ENCODE peak calls at places on chromosome 20, in seven cellular contexts. A, G, J, R, F, B and Q are unnamed samples.

GRCh38 chr20:46070215-46070910 is 19.4 kb downstream of the NCOA5 start:
- DNase-seq in A (no peak), G (no peak), J (no peak), R (no peak), F (no peak), B (no peak), Q (no peak)

GRCh38 chr20:14935285-14935684 is 597.9 kb upstream of the FLRT3 start:
- DNase-seq in A (no peak), G (no peak), J (no peak), R (no peak), F (no peak), B (no peak), Q (no peak)

GRCh38 chr20:53210931-53211330 is 238.8 kb downstream of the TSHZ2 start:
- DNase-seq in A (no peak), G (no peak), J (no peak), R (no peak), F (no peak), B (no peak), Q (no peak)

GRCh38 chr20:36848078-36848660 is 27.8 kb upstream of the TLDC2 start:
- DNase-seq in A (no peak), G (no peak), J (no peak), R (peak; percentile 17), F (no peak), B (no peak), Q (no peak)

GRCh38 chr20:50586531-50587232 is 76.5 kb downstream of the PTPN1 start:
- DNase-seq in A (no peak), G (no peak), J (no peak), R (no peak), F (no peak), B (no peak), Q (no peak)

GRCh38 chr20:45174434-45175364 is at the start of gene PI3:
- DNase-seq in A (no peak), G (no peak), J (no peak), R (no peak), F (no peak), B (no peak), Q (peak; percentile 85)

GRCh38 chr20:16810216-16810615 is 62.1 kb downstream of the OTOR start:
- DNase-seq in A (no peak), G (no peak), J (no peak), R (no peak), F (no peak), B (no peak), Q (no peak)

GRCh38 chr20:46011631-46012482 is 3.1 kb downstream of the MMP9 start:
- DNase-seq in A (no peak), G (no peak), J (no peak), R (no peak), F (no peak), B (peak; percentile 42), Q (peak; percentile 61)

GRCh38 chr20:7843613-7844012 is 96.6 kb downstream of the HAO1 start:
- DNase-seq in A (no peak), G (no peak), J (no peak), R (no peak), F (no peak), B (no peak), Q (no peak)

GRCh38 chr20:19867074-19867473 is 109.0 kb downstream of the RIN2 start:
- DNase-seq in A (no peak), G (no peak), J (no peak), R (no peak), F (no peak), B (no peak), Q (no peak)

GRCh38 chr20:47024461-47024937 is 129.9 kb downstream of the EYA2 start:
- DNase-seq in A (no peak), G (peak; percentile 3), J (no peak), R (no peak), F (no peak), B (no peak), Q (no peak)

GRCh38 chr20:45449528-45449927 is 20.0 kb upstream of the WFDC2 start:
- DNase-seq in A (no peak), G (no peak), J (no peak), R (peak; percentile 7), F (no peak), B (no peak), Q (no peak)

GRCh38 chr20:39775110-39775509 is 813.0 kb downstream of the DHX35 start:
- DNase-seq in A (peak; percentile 16), G (no peak), J (no peak), R (no peak), F (no peak), B (no peak), Q (no peak)

GRCh38 chr20:57157106-57157691 is 109.2 kb downstream of the BMP7 start:
- DNase-seq in A (no peak), G (peak; percentile 14), J (no peak), R (peak; percentile 91), F (no peak), B (no peak), Q (no peak)

GRCh38 chr20:15931897-15932296 is 641.4 kb downstream of the KIF16B start:
- DNase-seq in A (no peak), G (no peak), J (no peak), R (no peak), F (no peak), B (no peak), Q (no peak)

GRCh38 chr20:57657537-57658446 is 37.6 kb upstream of the ZBP1 start:
- DNase-seq in A (peak; percentile 21), G (no peak), J (peak; percentile 66), R (no peak), F (peak; percentile 44), B (no peak), Q (peak; percentile 41)

GRCh38 chr20:57748601-57749130 is 38.9 kb upstream of the PMEPA1 start:
- DNase-seq in A (peak; percentile 76), G (peak; percentile 34), J (peak; percentile 36), R (peak; percentile 36), F (peak; percentile 10), B (peak; percentile 32), Q (no peak)

GRCh38 chr20:25089662-25090061 is 7.7 kb upstream of the VSX1 start:
- DNase-seq in A (no peak), G (no peak), J (no peak), R (no peak), F (no peak), B (no peak), Q (no peak)

GRCh38 chr20:25085756-25086495 is 4.0 kb upstream of the VSX1 start:
- DNase-seq in A (no peak), G (no peak), J (no peak), R (no peak), F (no peak), B (no peak), Q (no peak)

GRCh38 chr20:25089096-25089495 is 7.2 kb upstream of the VSX1 start:
- DNase-seq in A (no peak), G (no peak), J (no peak), R (no peak), F (no peak), B (no peak), Q (no peak)

GRCh38 chr20:25087186-25087929 is 5.4 kb upstream of the VSX1 start:
- DNase-seq in A (no peak), G (peak; percentile 2), J (no peak), R (no peak), F (no peak), B (no peak), Q (no peak)

DNA sequence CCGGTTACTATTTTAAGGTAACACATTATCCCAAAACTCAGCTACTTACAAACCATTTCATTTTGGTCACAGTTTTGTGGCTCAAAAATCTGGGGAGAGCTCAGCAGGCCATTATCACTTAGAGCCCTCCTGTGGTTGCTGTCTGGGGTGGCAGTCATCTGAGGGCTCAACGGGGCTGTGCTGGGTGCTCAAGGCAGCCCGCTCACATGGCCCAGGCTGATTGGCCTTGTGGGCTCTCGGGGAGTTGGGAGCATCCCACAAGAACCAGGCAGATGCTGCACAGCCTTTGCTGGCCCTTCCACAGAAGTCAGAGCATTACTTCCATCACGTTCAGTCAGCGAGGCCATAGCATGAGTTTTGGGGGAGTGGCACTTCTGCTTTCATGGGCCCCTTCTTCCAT is 6.3 kb upstream of the VSX1 start:
- DNase-seq in A (no peak), G (peak; percentile 3), J (no peak), R (no peak), F (no peak), B (no peak), Q (no peak)
- H3K27me3 ChIP-seq in A (no peaks in the 10 kb centered on the region), G (peaks cover 16% of the 10 kb centered on the region), J (peaks cover 10% of the 10 kb centered on the region), R (peaks cover 90% of the 10 kb centered on the region), F (peaks cover 9% of the 10 kb centered on the region), B (peaks cover 90% of the 10 kb centered on the region), Q (no peaks in the 10 kb centered on the region)

GRCh38 chr20:59179988-59180387 is 16.4 kb downstream of the ZNF831 start:
- DNase-seq in A (no peak), G (no peak), J (no peak), R (no peak), F (no peak), B (no peak), Q (no peak)

GRCh38 chr20:59181936-59182335 is 18.3 kb downstream of the ZNF831 start:
- DNase-seq in A (no peak), G (no peak), J (no peak), R (no peak), F (no peak), B (no peak), Q (no peak)

GRCh38 chr20:59184880-59185447 is 21.3 kb downstream of the ZNF831 start:
- DNase-seq in A (no peak), G (no peak), J (no peak), R (no peak), F (no peak), B (no peak), Q (no peak)

GRCh38 chr20:59183751-59184150 is 20.1 kb downstream of the ZNF831 start:
- DNase-seq in A (no peak), G (no peak), J (no peak), R (no peak), F (no peak), B (no peak), Q (no peak)

GRCh38 chr20:59182401-59183044 is 18.9 kb downstream of the ZNF831 start:
- DNase-seq in A (no peak), G (no peak), J (no peak), R (no peak), F (no peak), B (no peak), Q (no peak)
- H3K4me3 ChIP-seq in A (no peak overlapping the region), G (no peak overlapping the region), J (no peak overlapping the region), R (no peak overlapping the region), F (no peak overlapping the region), B (no peak overlapping the region), Q (no peak overlapping the region)

GRCh38 chr20:3663031-3663701 is at the start of gene GFRA4:
- DNase-seq in A (no peak), G (no peak), J (no peak), R (no peak), F (no peak), B (peak; percentile 51), Q (no peak)
- H3K27me3 ChIP-seq in A (no peaks in the 10 kb centered on the region), G (peaks cover 21% of the 10 kb centered on the region), J (peaks cover 2% of the 10 kb centered on the region), R (peaks cover 52% of the 10 kb centered on the region), F (peaks cover 7% of the 10 kb centered on the region), B (peaks cover 11% of the 10 kb centered on the region), Q (no peaks in the 10 kb centered on the region)

GRCh38 chr20:34559311-34560140 is 1.0 kb downstream of the MAP1LC3A start:
- DNase-seq in A (peak; percentile 77), G (no peak), J (no peak), R (no peak), F (no peak), B (peak; percentile 20), Q (no peak)

GRCh38 chr20:34558320-34559202 is at the start of gene MAP1LC3A:
- DNase-seq in A (peak; percentile 98), G (no peak), J (peak; percentile 87), R (peak; percentile 90), F (peak; percentile 85), B (peak; percentile 98), Q (no peak)

GRCh38 chr20:34560614-34561013 is 2.1 kb downstream of the MAP1LC3A start:
- DNase-seq in A (no peak), G (no peak), J (no peak), R (no peak), F (no peak), B (no peak), Q (no peak)

GRCh38 chr20:34561661-34562060 is 3.1 kb downstream of the MAP1LC3A start:
- DNase-seq in A (no peak), G (no peak), J (no peak), R (no peak), F (no peak), B (no peak), Q (no peak)

GRCh38 chr20:34560141-34560523 is 1.6 kb downstream of the MAP1LC3A start:
- DNase-seq in A (peak; percentile 55), G (no peak), J (no peak), R (no peak), F (no peak), B (no peak), Q (no peak)
- H3K4me3 ChIP-seq in A (no peak overlapping the region), G (no peak overlapping the region), J (no peak overlapping the region), R (no peak overlapping the region), F (no peak overlapping the region), B (no peak overlapping the region), Q (no peak overlapping the region)